ENCODE peak calls at places on chromosome 1, in nine cellular contexts. K is heart left ventricle, C is suprapubic skin, T is progenitor cell of endocrine pancreas, G is neural crest cell, P is HFFc6, N is cardiac muscle cell, Q is H9, Z is uterus. X is an unnamed sample.

GRCh38 chr1:24929876-24930702 is at the start of gene RUNX3:
- DNase-seq in Z (no peak), Q (peak), G (no peak), N (no peak), T (no peak), C (no peak), K (peak), P (no peak), X (peak)

GRCh38 chr1:240194120-240194519 is 102.4 kb downstream of the FMN2 start:
- DNase-seq in P (peak), N (peak), K (no peak), C (no peak), Q (no peak), T (no peak), Z (peak), G (no peak), X (no peak)

GRCh38 chr1:30984167-30984870 is 75.8 kb upstream of the SDC3 start:
- DNase-seq in P (no peak), C (no peak), Q (no peak), T (no peak), G (no peak), Z (no peak), K (no peak), N (no peak), X (no peak)

GRCh38 chr1:16717174-16718108 is 22.9 kb upstream of the RNU1-4 start:
- DNase-seq in G (no peak), K (peak), Q (peak), T (no peak), P (peak), N (no peak), Z (no peak), C (peak), X (no peak)

GRCh38 chr1:25246600-25247023 is 642 bp downstream of the RSRP1 start:
- DNase-seq in P (no peak), Z (no peak), K (no peak), C (peak), G (no peak), Q (no peak), T (peak), N (no peak), X (no peak)

GRCh38 chr1:153337980-153338853 is 10.4 kb downstream of the PGLYRP4 start:
- DNase-seq in Z (no peak), Q (no peak), G (no peak), T (no peak), P (no peak), N (no peak), C (no peak), K (no peak), X (no peak)

GRCh38 chr1:101262601-101263348 is 26.0 kb downstream of the S1PR1 start:
- DNase-seq in Z (no peak), T (no peak), P (no peak), C (no peak), Q (no peak), G (no peak), N (peak), K (no peak), X (no peak)

GRCh38 chr1:67013573-67013972 is 40.4 kb downstream of the SLC35D1 start:
- DNase-seq in Q (no peak), T (no peak), C (no peak), N (peak), P (peak), Z (no peak), K (no peak), G (no peak), X (no peak)

GRCh38 chr1:57019240-57019805 is 53.5 kb upstream of the C8B start:
- DNase-seq in P (no peak), K (no peak), G (no peak), Z (no peak), T (no peak), N (no peak), C (no peak), Q (no peak), X (no peak)

GRCh38 chr1:150362721-150363425 is 1.1 kb upstream of the RPRD2 start:
- DNase-seq in G (no peak), N (no peak), K (no peak), Z (peak), Q (no peak), T (no peak), P (no peak), C (no peak), X (no peak)

GRCh38 chr1:67715819-67716218 is 30.8 kb downstream of the GADD45A start:
- DNase-seq in N (no peak), C (no peak), K (no peak), Q (no peak), Z (no peak), P (no peak), G (no peak), T (no peak), X (no peak)

GRCh38 chr1:3530931-3531818 is 76.7 kb downstream of the ARHGEF16 start:
- DNase-seq in P (peak), K (peak), G (peak), Q (peak), Z (peak), T (peak), C (peak), N (peak), X (no peak)

GRCh38 chr1:81590171-81590570 is 210.6 kb upstream of the ADGRL2 start:
- DNase-seq in G (no peak), Z (no peak), N (no peak), P (no peak), T (no peak), Q (no peak), C (no peak), K (no peak), X (no peak)

GRCh38 chr1:174053826-174054225 is 31.7 kb upstream of the RC3H1 start:
- DNase-seq in N (no peak), C (no peak), P (no peak), K (no peak), Z (no peak), Q (no peak), G (no peak), T (no peak), X (no peak)

GRCh38 chr1:39509360-39510009 is 18.0 kb downstream of the BMP8A start:
- DNase-seq in Z (peak), T (no peak), N (peak), K (peak), C (no peak), G (no peak), P (no peak), Q (no peak), X (peak)

GRCh38 chr1:19113362-19114092 is 96.5 kb downstream of the UBR4 start:
- DNase-seq in P (peak), Z (no peak), G (peak), T (peak), K (no peak), N (peak), Q (peak), C (no peak), X (no peak)

GRCh38 chr1:97489834-97490233 is 431.0 kb downstream of the DPYD start:
- DNase-seq in Z (no peak), G (no peak), K (no peak), C (no peak), P (peak), N (peak), T (no peak), Q (no peak), X (no peak)

GRCh38 chr1:90357980-90358379 is 359.1 kb downstream of the BARHL2 start:
- DNase-seq in G (no peak), P (no peak), T (no peak), N (no peak), Q (no peak), K (no peak), C (no peak), Z (no peak), X (no peak)

GRCh38 chr1:108316545-108316944 is 72.7 kb upstream of the NBPF4 start:
- DNase-seq in K (no peak), G (no peak), Q (no peak), T (no peak), Z (no peak), N (peak), P (peak), C (no peak), X (no peak)

GRCh38 chr1:152034654-152035405 is 2.0 kb downstream of the S100A11 start:
- DNase-seq in N (peak), G (peak), C (peak), Z (peak), P (peak), K (peak), T (peak), Q (peak), X (peak)

GRCh38 chr1:202361701-202362100 is 13.2 kb downstream of the PPP1R12B start:
- DNase-seq in T (no peak), K (no peak), Z (no peak), G (no peak), C (no peak), P (no peak), N (no peak), Q (no peak), X (no peak)

GRCh38 chr1:109623601-109624161 is 4.0 kb downstream of the AMPD2 start:
- DNase-seq in C (no peak), P (no peak), Z (no peak), K (no peak), T (no peak), Q (peak), G (no peak), N (no peak), X (no peak)

DNA sequence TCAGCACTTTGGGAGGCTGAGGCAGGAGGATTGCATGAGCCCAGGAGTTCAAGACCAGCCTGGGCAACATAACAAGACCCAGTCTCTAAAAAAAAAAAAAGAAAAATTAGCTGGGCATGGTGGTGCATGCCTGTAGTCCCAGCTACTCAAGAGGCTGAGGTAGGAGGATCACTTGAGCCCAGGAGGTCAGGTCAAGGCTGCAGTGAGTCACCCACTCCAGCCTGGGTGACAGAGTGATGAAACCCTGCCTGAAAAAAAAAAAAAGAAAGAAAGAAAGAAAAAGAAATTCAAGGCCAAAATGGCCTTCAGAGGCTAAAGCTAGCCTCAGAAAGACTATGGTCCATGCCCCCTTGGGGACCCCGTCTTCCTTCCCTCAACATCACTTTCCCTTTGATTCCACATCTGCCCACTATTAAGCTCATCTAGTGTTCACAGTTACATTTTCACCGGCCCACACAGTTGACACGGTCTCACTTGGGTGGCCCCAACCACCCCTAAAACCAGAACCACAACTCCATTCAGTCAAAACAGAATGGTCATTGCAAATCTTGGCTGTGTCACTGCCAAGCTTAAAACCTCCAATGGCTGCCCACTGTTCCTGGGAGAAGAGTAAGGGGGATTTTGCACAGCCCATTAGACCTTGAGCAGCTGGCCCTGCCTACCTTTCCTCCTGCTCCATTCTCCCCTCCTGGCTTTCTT is 2.1 kb upstream of the CAPN8 start:
- DNase-seq in Z (no peak), T (no peak), K (no peak), C (no peak), N (no peak), P (no peak), G (no peak), Q (no peak), X (no peak)
- TF ChIP-seq CTCF in Z (no peak), T (no peak), K (no peak), C (no peak), N (no peak), P (no peak), G (no peak), Q (no peak), X (no peak)

DNA sequence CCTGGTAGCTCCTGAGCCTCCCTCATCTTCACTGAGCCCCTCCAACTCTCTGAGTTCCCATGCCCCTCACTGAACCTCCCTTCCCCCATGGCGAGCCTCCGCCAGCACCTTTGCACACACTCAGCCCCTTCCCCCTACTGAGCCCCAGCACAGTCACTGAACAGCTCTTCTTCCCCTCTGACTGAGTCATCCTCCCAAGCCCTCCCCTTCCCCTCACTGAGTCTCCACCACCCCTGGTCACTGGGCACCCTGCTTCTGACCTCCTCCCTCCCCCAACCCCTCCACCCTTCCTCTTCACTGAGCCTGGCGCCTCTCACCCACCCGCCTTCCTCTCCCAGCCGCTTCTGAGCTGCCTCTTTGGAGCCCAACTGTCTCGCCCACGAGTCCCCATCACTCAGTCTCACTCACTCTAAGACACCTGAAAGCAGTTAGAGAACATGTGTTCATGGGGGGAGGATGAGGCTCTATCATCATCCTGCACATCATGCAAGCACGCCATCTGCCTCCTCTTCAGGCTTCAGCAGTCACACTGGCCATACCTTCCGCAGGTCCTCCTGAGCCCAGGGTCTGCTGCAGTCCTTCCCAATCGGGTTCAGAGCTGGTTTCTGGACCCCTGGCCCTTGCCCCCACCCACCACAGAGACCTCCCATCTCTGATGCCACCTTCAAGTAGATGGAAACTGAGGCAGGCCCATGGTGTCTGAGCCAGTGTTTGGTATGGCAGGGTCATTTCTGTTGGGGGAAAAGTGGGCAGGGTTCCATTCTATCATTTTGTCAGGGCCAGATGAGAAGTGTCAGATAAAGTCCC is 2.0 kb upstream of the TRNP1 start:
- DNase-seq in P (peak), Q (peak), G (no peak), T (no peak), Z (no peak), N (no peak), K (no peak), C (no peak), X (peak)
- TF ChIP-seq CTCF in P (no peak), Q (no peak), G (no peak), T (no peak), Z (no peak), N (no peak), K (no peak), C (no peak), X (no peak)

GRCh38 chr1:155278689-155279160 is 1.5 kb downstream of the HCN3 start:
- DNase-seq in Q (no peak), Z (no peak), K (no peak), T (no peak), N (no peak), P (no peak), C (no peak), G (no peak), X (no peak)
- TF ChIP-seq CTCF in Q (no peak), Z (no peak), K (no peak), T (peak), N (no peak), P (no peak), C (no peak), G (peak), X (peak)

GRCh38 chr1:92599184-92599583 is 112.5 kb upstream of the GFI1 start:
- DNase-seq in T (no peak), K (no peak), P (peak), Q (no peak), G (no peak), C (no peak), N (peak), Z (no peak), X (no peak)
- TF ChIP-seq CTCF in T (peak), K (peak), P (peak), Q (peak), G (peak), C (no peak), N (peak), Z (no peak), X (peak)

GRCh38 chr1:23367791-23368561 is 1.7 kb downstream of the ZNF436 start:
- DNase-seq in P (peak), Q (peak), N (peak), Z (peak), K (peak), G (peak), C (peak), T (peak), X (peak)

GRCh38 chr1:23369335-23370013 is at the start of gene ZNF436:
- DNase-seq in K (peak), N (peak), G (no peak), P (peak), Z (peak), T (no peak), Q (no peak), C (peak), X (no peak)

GRCh38 chr1:23370270-23370743 is 671 bp upstream of the ZNF436 start:
- DNase-seq in N (peak), Q (no peak), G (no peak), C (no peak), K (no peak), P (no peak), Z (no peak), T (no peak), X (no peak)

GRCh38 chr1:23367451-23367790 is 2.2 kb downstream of the ZNF436 start:
- DNase-seq in G (no peak), Z (no peak), T (no peak), C (peak), N (no peak), P (no peak), K (no peak), Q (no peak), X (no peak)

DNA sequence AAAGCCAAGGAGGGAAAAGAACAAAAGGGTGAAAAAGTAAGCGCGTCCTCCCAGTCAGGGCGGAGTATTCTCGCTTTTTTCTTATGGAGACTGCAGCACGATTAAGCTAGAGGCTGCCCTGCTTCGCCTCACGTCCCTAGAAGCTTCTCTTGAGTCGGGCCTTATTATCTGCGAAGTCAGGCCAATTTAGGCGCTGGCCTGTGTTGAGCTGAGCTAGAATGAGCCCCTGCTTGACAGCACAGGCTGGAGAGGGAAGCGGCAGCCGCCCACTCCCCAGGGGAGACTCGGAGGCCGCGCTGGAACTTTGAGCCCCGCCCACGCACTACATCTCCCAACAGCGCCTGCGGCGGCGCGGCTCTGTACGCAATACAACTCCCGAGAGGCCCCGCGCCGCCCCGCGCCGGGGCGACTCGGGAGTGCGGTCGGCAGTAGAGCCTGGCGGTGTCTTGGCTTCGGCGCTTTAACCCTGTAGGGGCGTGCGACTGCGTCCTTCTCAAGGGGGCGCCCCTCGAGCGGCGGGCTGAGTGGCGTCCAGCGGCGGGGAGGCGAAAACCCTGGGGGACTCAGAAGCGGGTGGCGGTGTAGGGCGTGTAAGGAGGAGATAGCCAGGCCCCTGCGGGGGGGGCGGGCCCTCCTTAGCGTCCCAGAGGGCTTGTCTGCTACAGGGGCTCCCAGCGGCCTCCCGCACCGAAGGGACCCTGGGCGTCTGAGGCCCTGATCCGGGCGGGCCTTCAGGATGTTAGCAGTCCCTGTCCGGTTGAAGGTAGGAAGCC is 888 bp downstream of the ZNF436 start:
- DNase-seq in G (peak), K (peak), N (peak), Q (peak), P (peak), C (peak), T (peak), Z (peak), X (peak)
- TF ChIP-seq CTCF in G (peak), K (peak), N (peak), Q (peak), P (peak), C (no peak), T (peak), Z (peak), X (no peak)

X was measured in CD14-positive monocyte.